ENCODE peak calls at places on chromosomes 5 and 9, in seven cellular contexts. Y is A549, K is neuronal stem cell, O is iPS DF 6.9, X is mesendoderm, Z is ovary, R is left lung. F is an unnamed sample.

GRCh38 chr9:92954078-92954861 is 6.9 kb downstream of the FGD3 start:
- DNase-seq in K (no peak), R (no peak), O (no peak), Z (no peak), Y (no peak), X (no peak), F (no peak)

GRCh38 chr5:134141346-134142050 is 27.0 kb downstream of the TCF7 start:
- DNase-seq in Y (no peak), X (no peak), Z (no peak), R (no peak), O (no peak), K (no peak), F (no peak)

GRCh38 chr5:169744336-169744735 is 107.3 kb downstream of the DOCK2 start:
- DNase-seq in Z (no peak), X (no peak), K (no peak), O (no peak), Y (no peak), R (no peak), F (no peak)

GRCh38 chr9:37034320-37034937 is 361 bp upstream of the PAX5 start:
- DNase-seq in Y (no peak), O (no peak), Z (no peak), R (no peak), K (no peak), X (peak), F (no peak)

GRCh38 chr5:60066502-60066901 is 173.0 kb upstream of the PDE4D start:
- DNase-seq in Y (no peak), O (no peak), Z (no peak), K (no peak), R (no peak), X (no peak), F (no peak)

GRCh38 chr9:80650964-80651555 is 1038.3 kb downstream of the TLE1 start:
- DNase-seq in R (no peak), K (no peak), Y (no peak), O (no peak), Z (no peak), X (no peak), F (no peak)

GRCh38 chr5:3659907-3660306 is 64.3 kb downstream of the IRX1 start:
- DNase-seq in K (no peak), R (no peak), Z (no peak), X (no peak), Y (no peak), O (no peak), F (no peak)

GRCh38 chr5:146327471-146327870 is 11.2 kb upstream of the POU4F3 start:
- DNase-seq in X (no peak), K (no peak), Y (no peak), O (no peak), Z (no peak), R (no peak), F (no peak)

GRCh38 chr9:21412109-21412508 is 3.2 kb downstream of the IFNA8 start:
- DNase-seq in Y (no peak), K (no peak), Z (no peak), R (no peak), O (no peak), X (no peak), F (no peak)

GRCh38 chr9:130872912-130873503 is 23.6 kb downstream of the QRFP start:
- DNase-seq in R (no peak), X (no peak), Z (no peak), O (no peak), Y (no peak), K (no peak), F (peak)

GRCh38 chr9:88697764-88698436 is 162.9 kb downstream of the NXNL2 start:
- DNase-seq in K (no peak), R (no peak), X (no peak), Z (no peak), Y (no peak), O (no peak), F (no peak)

GRCh38 chr9:5949103-5949699 is 58.5 kb downstream of the MLANA start:
- DNase-seq in K (no peak), R (no peak), Z (no peak), X (peak), Y (no peak), O (no peak), F (no peak)

GRCh38 chr5:56698463-56699381 is 116.6 kb upstream of the MAP3K1 start:
- DNase-seq in O (no peak), Z (no peak), R (no peak), Y (no peak), X (peak), K (no peak), F (no peak)

GRCh38 chr5:145220491-145220890 is 614.7 kb downstream of the PRELID2 start:
- DNase-seq in O (no peak), X (no peak), Y (no peak), R (no peak), K (no peak), Z (no peak), F (no peak)

GRCh38 chr5:82234880-82235279 is 43.3 kb downstream of the RPS23 start:
- DNase-seq in X (no peak), O (no peak), R (no peak), K (no peak), Y (no peak), Z (no peak), F (no peak)

GRCh38 chr5:130066644-130067043 is 162.4 kb downstream of the CHSY3 start:
- DNase-seq in Y (no peak), O (no peak), Z (no peak), R (no peak), K (no peak), X (no peak), F (no peak)

GRCh38 chr9:93062364-93062763 is 3.9 kb downstream of the SUSD3 start:
- DNase-seq in K (no peak), Y (no peak), X (no peak), R (peak), O (no peak), Z (no peak), F (no peak)

GRCh38 chr9:85013703-85014102 is 344.2 kb downstream of the NTRK2 start:
- DNase-seq in Z (no peak), X (no peak), Y (no peak), O (no peak), R (no peak), K (no peak), F (no peak)

GRCh38 chr9:103804077-103804735 is 289.9 kb upstream of the SMC2 start:
- DNase-seq in Z (no peak), Y (peak), K (no peak), R (no peak), O (no peak), X (no peak), F (no peak)

GRCh38 chr9:80156725-80157124 is 585.0 kb downstream of the TLE4 start:
- DNase-seq in K (no peak), Y (no peak), X (no peak), Z (no peak), O (no peak), R (no peak), F (no peak)

GRCh38 chr9:96086936-96087582 is 211.6 kb downstream of the ERCC6L2 start:
- DNase-seq in Y (no peak), O (no peak), X (peak), K (no peak), Z (no peak), R (no peak), F (no peak)

GRCh38 chr5:74199436-74200210 is 440.9 kb downstream of the ENC1 start:
- DNase-seq in O (no peak), X (peak), Y (no peak), Z (no peak), K (no peak), R (no peak), F (no peak)

GRCh38 chr9:17021379-17021970 is 113.4 kb upstream of the CNTLN start:
- DNase-seq in X (peak), K (no peak), Y (no peak), Z (no peak), R (no peak), O (no peak), F (no peak)

GRCh38 chr5:56545016-56545415 is 270.3 kb upstream of the MAP3K1 start:
- DNase-seq in O (no peak), Y (no peak), X (no peak), K (no peak), Z (no peak), R (no peak), F (no peak)

GRCh38 chr5:110769282-110769681 is 30.5 kb downstream of the SLC25A46 start:
- DNase-seq in R (no peak), O (no peak), X (no peak), Z (no peak), K (no peak), Y (no peak), F (no peak)

GRCh38 chr9:99868845-99869244 is 37.6 kb upstream of the STX17 start:
- DNase-seq in K (no peak), O (no peak), Z (no peak), Y (no peak), X (no peak), R (no peak), F (no peak)

GRCh38 chr9:113238202-113238858 is 17.0 kb downstream of the SLC31A1 start:
- DNase-seq in Z (no peak), O (no peak), X (no peak), Y (no peak), R (no peak), K (no peak), F (no peak)

GRCh38 chr9:109010676-109011655 is 2.3 kb downstream of the CTNNAL1 start:
- DNase-seq in O (no peak), Z (peak), X (no peak), K (no peak), R (no peak), Y (peak), F (peak)

GRCh38 chr5:96904054-96904931 is 28.0 kb downstream of the ERAP2 start:
- DNase-seq in Z (no peak), Y (no peak), X (no peak), R (no peak), K (no peak), O (no peak), F (no peak)

GRCh38 chr9:106707722-106708121 is 155.2 kb upstream of the ZNF462 start:
- DNase-seq in X (no peak), R (no peak), K (no peak), O (no peak), Z (peak), Y (no peak), F (no peak)

GRCh38 chr9:2132484-2133082 is 117.4 kb downstream of the SMARCA2 start:
- DNase-seq in X (peak), O (no peak), Y (peak), Z (no peak), K (peak), R (no peak), F (no peak)

GRCh38 chr9:127927457-127928231 is 2.9 kb downstream of the PIP5KL1 start:
- DNase-seq in X (peak), Y (no peak), K (no peak), Z (peak), O (no peak), R (no peak), F (no peak)

GRCh38 chr9:99720455-99721050 is 101.1 kb upstream of the NR4A3 start:
- DNase-seq in K (no peak), X (no peak), R (no peak), Z (no peak), O (no peak), Y (no peak), F (no peak)

GRCh38 chr5:1156033-1156753 is 44.3 kb upstream of the SLC12A7 start:
- DNase-seq in R (no peak), K (no peak), Z (no peak), O (no peak), Y (no peak), X (no peak), F (no peak)

GRCh38 chr5:159332800-159333563 is 2.7 kb upstream of the IL12B start:
- DNase-seq in R (no peak), Y (no peak), Z (no peak), K (no peak), O (no peak), X (no peak), F (no peak)

GRCh38 chr5:159331099-159331973 is 1.0 kb upstream of the IL12B start:
- DNase-seq in Z (peak), K (peak), O (no peak), Y (peak), R (peak), X (peak), F (no peak)

GRCh38 chr5:159324097-159324760 is 6.1 kb downstream of the IL12B start:
- DNase-seq in K (no peak), Z (no peak), O (no peak), Y (no peak), R (no peak), X (no peak), F (no peak)

GRCh38 chr5:159324986-159325385 is 5.3 kb downstream of the IL12B start:
- DNase-seq in X (no peak), K (no peak), Z (no peak), O (no peak), R (no peak), Y (no peak), F (no peak)

GRCh38 chr5:159330131-159330530 is at the start of gene IL12B:
- DNase-seq in O (no peak), Z (no peak), R (no peak), K (no peak), Y (no peak), X (no peak), F (no peak)
- H3K27ac ChIP-seq in O (no peak), Z (no peak), R (no peak), K (no peak), Y (peak), X (no peak), F (no peak)

GRCh38 chr9:76893395-76893932 is 12.4 kb downstream of the PRUNE2 start:
- DNase-seq in Z (no peak), Y (no peak), K (no peak), O (no peak), X (no peak), R (no peak), F (peak)
- H3K27ac ChIP-seq in Z (no peak), Y (no peak), K (no peak), O (no peak), X (no peak), R (no peak), F (peak)

DNA sequence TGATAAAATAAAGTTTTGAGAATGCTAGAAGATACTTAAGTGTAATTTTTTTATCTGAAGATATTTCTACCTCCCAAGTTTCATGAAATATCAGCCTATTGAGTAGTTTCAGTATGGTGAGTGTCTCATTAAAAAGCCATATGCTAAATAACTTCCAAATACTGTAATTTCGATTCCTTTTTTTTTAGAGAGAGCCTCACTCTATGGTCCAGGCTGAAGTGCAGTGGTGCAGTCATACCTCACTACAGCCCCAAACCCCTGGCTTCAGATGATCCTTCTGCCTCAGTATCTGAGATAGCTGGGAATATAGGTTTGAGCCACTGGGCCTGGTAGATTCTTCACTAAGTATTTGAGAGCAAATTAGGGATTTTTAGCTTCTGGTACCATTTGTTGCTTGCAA is 24.5 kb downstream of the CDC42SE2 start:
- DNase-seq in X (no peak), Z (no peak), K (no peak), Y (no peak), O (no peak), R (no peak), F (no peak)
- H3K27ac ChIP-seq in X (no peak), Z (no peak), K (no peak), Y (no peak), O (no peak), R (no peak), F (no peak)

GRCh38 chr9:121989010-121989409 is 104.1 kb downstream of the TTLL11 start:
- DNase-seq in K (peak), Z (no peak), Y (no peak), X (peak), R (no peak), O (peak), F (no peak)

GRCh38 chr9:121990600-121991304 is 102.4 kb downstream of the TTLL11 start:
- DNase-seq in Z (no peak), R (no peak), K (no peak), X (no peak), Y (no peak), O (no peak), F (no peak)

GRCh38 chr9:121992571-121993212 is 100.4 kb downstream of the TTLL11 start:
- DNase-seq in Y (peak), R (no peak), K (peak), Z (peak), O (peak), X (peak), F (no peak)

GRCh38 chr9:121987312-121987711 is 105.8 kb downstream of the TTLL11 start:
- DNase-seq in X (no peak), R (no peak), Z (no peak), K (no peak), O (no peak), Y (no peak), F (no peak)

GRCh38 chr9:121991305-121991661 is 101.8 kb downstream of the TTLL11 start:
- DNase-seq in K (no peak), O (no peak), X (no peak), Z (no peak), R (no peak), Y (no peak), F (no peak)
- H3K27ac ChIP-seq in K (no peak), O (no peak), X (no peak), Z (no peak), R (no peak), Y (no peak), F (no peak)

GRCh38 chr5:149731617-149732400 is 1.7 kb downstream of the PPARGC1B start:
- DNase-seq in O (no peak), K (peak), R (peak), Z (peak), Y (peak), X (peak), F (no peak)

GRCh38 chr5:149731332-149731616 is 1.2 kb downstream of the PPARGC1B start:
- DNase-seq in K (no peak), R (no peak), X (no peak), Y (no peak), O (no peak), Z (no peak), F (no peak)

GRCh38 chr5:149732500-149733128 is 2.5 kb downstream of the PPARGC1B start:
- DNase-seq in X (peak), O (no peak), Y (no peak), R (no peak), K (no peak), Z (no peak), F (no peak)

GRCh38 chr5:149735066-149735465 is 5.0 kb downstream of the PPARGC1B start:
- DNase-seq in R (no peak), O (no peak), Z (no peak), X (peak), K (no peak), Y (no peak), F (no peak)

GRCh38 chr5:149733129-149733900 is 3.2 kb downstream of the PPARGC1B start:
- DNase-seq in R (no peak), O (no peak), K (no peak), Y (no peak), Z (no peak), X (no peak), F (no peak)
- H3K27ac ChIP-seq in R (no peak), O (no peak), K (no peak), Y (no peak), Z (no peak), X (no peak), F (no peak)

DNA sequence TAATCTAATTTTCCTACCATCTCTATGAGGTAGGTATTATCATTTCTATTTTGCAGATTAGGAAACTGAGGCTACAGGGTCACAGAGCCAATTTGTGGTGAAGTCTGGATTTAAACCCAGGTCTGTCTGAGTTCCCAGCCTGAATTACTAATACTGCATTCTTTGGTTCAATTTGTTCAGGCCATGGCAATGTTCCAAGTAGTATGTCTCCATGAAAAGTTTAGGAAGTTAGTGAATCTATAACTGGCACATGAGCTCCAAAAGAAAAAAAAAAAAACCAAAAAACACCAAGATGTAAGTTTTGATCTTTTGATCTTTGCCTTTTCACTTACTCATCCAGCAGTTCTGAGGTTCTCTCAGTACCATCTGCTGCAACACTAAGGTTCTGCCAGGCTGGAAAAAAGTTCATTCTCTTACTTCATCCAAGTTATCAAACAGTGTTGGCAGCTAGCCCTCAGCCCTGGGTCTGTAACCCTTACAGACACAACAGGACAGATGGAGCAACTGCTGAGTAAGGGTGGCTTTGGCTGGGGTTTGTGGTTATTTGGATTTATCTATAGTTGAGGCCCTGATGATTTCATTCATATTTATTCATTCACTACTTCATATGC is 4.4 kb upstream of the TMEM268 start:
- DNase-seq in O (no peak), R (no peak), X (no peak), Y (no peak), K (no peak), Z (peak), F (no peak)
- H3K27ac ChIP-seq in O (no peak), R (no peak), X (no peak), Y (peak), K (no peak), Z (no peak), F (no peak)

DNA sequence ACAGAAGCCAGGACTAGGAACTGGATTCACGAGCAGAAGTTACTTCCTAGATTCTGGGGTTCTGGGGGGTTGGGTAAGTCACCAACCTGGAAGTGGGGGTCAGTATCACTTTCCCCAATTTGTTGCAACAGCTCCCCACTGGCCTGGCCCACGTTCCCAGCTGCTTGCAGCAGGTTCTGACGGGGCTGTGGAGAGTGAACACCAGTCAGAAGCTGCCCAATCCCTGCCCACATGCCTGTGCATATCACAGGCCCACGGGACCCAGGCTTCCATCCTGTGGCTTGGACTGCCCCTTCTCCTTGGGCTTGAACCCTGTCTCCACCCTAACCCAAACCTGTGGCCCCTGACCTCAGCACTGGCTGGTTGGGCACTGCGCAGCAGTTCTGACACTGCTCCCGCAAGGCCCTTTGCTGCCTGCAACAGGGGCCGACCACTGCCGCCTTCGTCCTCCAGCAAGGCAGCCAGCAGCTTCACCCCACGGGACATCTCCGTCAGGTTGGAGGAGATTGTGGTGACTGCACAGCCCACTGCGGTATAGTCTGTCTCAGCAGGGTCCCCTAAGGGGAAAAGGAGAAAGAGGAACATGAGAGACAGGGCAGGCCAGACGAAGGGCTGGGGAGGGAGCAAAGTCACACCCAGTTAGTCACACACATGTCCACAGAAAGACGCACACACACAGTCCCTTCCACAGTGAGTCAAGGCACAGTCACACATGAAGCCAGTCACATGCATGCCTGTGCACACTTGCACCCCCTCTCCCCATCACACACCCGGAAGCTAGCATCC is 13.1 kb downstream of the TLN1 start:
- DNase-seq in O (no peak), R (no peak), X (no peak), Y (no peak), Z (no peak), K (no peak), F (no peak)
- H3K27ac ChIP-seq in O (no peak), R (no peak), X (no peak), Y (no peak), Z (no peak), K (no peak), F (no peak)

F was measured in caudate nucleus.